ENCODE peak calls at places on chromosome 4, in nine cellular contexts. One of them, this sample, is unnamed.
A peak's percentile ranks its signal among the peaks of the same experiment; 100 is the strongest.

GRCh38 chr4:154743683-154744340 is at the start of gene LRAT:
- DNase-seq in heart left ventricle: no peak
- DNase-seq in activated CD4-positive, alpha-beta T cell treated with anti-CD3 and anti-CD28 coated beads for 36 hours: peak; percentile 67
- DNase-seq in psoas muscle: peak; percentile 41
- DNase-seq in HFFc6: no peak
- DNase-seq in amygdala: no peak
- DNase-seq in KG1: no peak
- DNase-seq in tibial artery: no peak
- DNase-seq in GM18507: no peak
- DNase-seq in this sample: no peak

GRCh38 chr4:112172180-112172579 is 26.9 kb downstream of the FAM241A start:
- DNase-seq in GM18507: peak; percentile 7
- DNase-seq in KG1: no peak
- DNase-seq in heart left ventricle: no peak
- DNase-seq in HFFc6: no peak
- DNase-seq in tibial artery: no peak
- DNase-seq in amygdala: no peak
- DNase-seq in psoas muscle: no peak
- DNase-seq in activated CD4-positive, alpha-beta T cell treated with anti-CD3 and anti-CD28 coated beads for 36 hours: no peak
- DNase-seq in this sample: no peak

GRCh38 chr4:141248029-141248428 is 27.3 kb downstream of the ZNF330 start:
- DNase-seq in KG1: no peak
- DNase-seq in amygdala: no peak
- DNase-seq in tibial artery: no peak
- DNase-seq in GM18507: no peak
- DNase-seq in HFFc6: peak; percentile 47
- DNase-seq in psoas muscle: no peak
- DNase-seq in activated CD4-positive, alpha-beta T cell treated with anti-CD3 and anti-CD28 coated beads for 36 hours: no peak
- DNase-seq in heart left ventricle: no peak
- DNase-seq in this sample: no peak

GRCh38 chr4:108224628-108225053 is 55.9 kb upstream of the LEF1 start:
- DNase-seq in tibial artery: no peak
- DNase-seq in heart left ventricle: peak; percentile 62
- DNase-seq in GM18507: no peak
- DNase-seq in activated CD4-positive, alpha-beta T cell treated with anti-CD3 and anti-CD28 coated beads for 36 hours: no peak
- DNase-seq in HFFc6: no peak
- DNase-seq in KG1: no peak
- DNase-seq in psoas muscle: no peak
- DNase-seq in amygdala: no peak
- DNase-seq in this sample: no peak

GRCh38 chr4:54941994-54942552 is 183.3 kb downstream of the KDR start:
- DNase-seq in tibial artery: no peak
- DNase-seq in KG1: peak; percentile 74
- DNase-seq in heart left ventricle: no peak
- DNase-seq in amygdala: no peak
- DNase-seq in activated CD4-positive, alpha-beta T cell treated with anti-CD3 and anti-CD28 coated beads for 36 hours: peak; percentile 58
- DNase-seq in psoas muscle: peak; percentile 16
- DNase-seq in HFFc6: no peak
- DNase-seq in GM18507: no peak
- DNase-seq in this sample: peak; percentile 24

GRCh38 chr4:1026115-1026514 is 14.7 kb downstream of the FGFRL1 start:
- DNase-seq in tibial artery: no peak
- DNase-seq in amygdala: no peak
- DNase-seq in HFFc6: no peak
- DNase-seq in GM18507: peak; percentile 70
- DNase-seq in psoas muscle: no peak
- DNase-seq in activated CD4-positive, alpha-beta T cell treated with anti-CD3 and anti-CD28 coated beads for 36 hours: peak; percentile 79
- DNase-seq in heart left ventricle: no peak
- DNase-seq in KG1: no peak
- DNase-seq in this sample: no peak

GRCh38 chr4:23268072-23268771 is 575.5 kb downstream of the GBA3 start:
- DNase-seq in psoas muscle: no peak
- DNase-seq in GM18507: no peak
- DNase-seq in HFFc6: no peak
- DNase-seq in activated CD4-positive, alpha-beta T cell treated with anti-CD3 and anti-CD28 coated beads for 36 hours: no peak
- DNase-seq in heart left ventricle: no peak
- DNase-seq in tibial artery: no peak
- DNase-seq in amygdala: no peak
- DNase-seq in KG1: no peak
- DNase-seq in this sample: no peak

GRCh38 chr4:142416711-142417275 is 429.3 kb downstream of the INPP4B start:
- DNase-seq in GM18507: no peak
- DNase-seq in HFFc6: no peak
- DNase-seq in amygdala: no peak
- DNase-seq in activated CD4-positive, alpha-beta T cell treated with anti-CD3 and anti-CD28 coated beads for 36 hours: no peak
- DNase-seq in psoas muscle: no peak
- DNase-seq in tibial artery: no peak
- DNase-seq in KG1: no peak
- DNase-seq in heart left ventricle: no peak
- DNase-seq in this sample: no peak

GRCh38 chr4:126451237-126451885 is 1136.6 kb downstream of the FAT4 start:
- DNase-seq in amygdala: no peak
- DNase-seq in tibial artery: no peak
- DNase-seq in heart left ventricle: no peak
- DNase-seq in GM18507: no peak
- DNase-seq in HFFc6: peak; percentile 55
- DNase-seq in KG1: no peak
- DNase-seq in psoas muscle: no peak
- DNase-seq in activated CD4-positive, alpha-beta T cell treated with anti-CD3 and anti-CD28 coated beads for 36 hours: no peak
- DNase-seq in this sample: no peak

GRCh38 chr4:1726146-1726934 is 5.0 kb downstream of the TACC3 start:
- DNase-seq in GM18507: no peak
- DNase-seq in amygdala: peak; percentile 70
- DNase-seq in psoas muscle: peak; percentile 90
- DNase-seq in heart left ventricle: peak; percentile 94
- DNase-seq in tibial artery: peak; percentile 91
- DNase-seq in HFFc6: peak; percentile 72
- DNase-seq in KG1: peak; percentile 54
- DNase-seq in activated CD4-positive, alpha-beta T cell treated with anti-CD3 and anti-CD28 coated beads for 36 hours: peak; percentile 93
- DNase-seq in this sample: peak; percentile 89

GRCh38 chr4:84644087-84644486 is 61.2 kb downstream of the CDS1 start:
- DNase-seq in activated CD4-positive, alpha-beta T cell treated with anti-CD3 and anti-CD28 coated beads for 36 hours: no peak
- DNase-seq in amygdala: no peak
- DNase-seq in tibial artery: no peak
- DNase-seq in HFFc6: no peak
- DNase-seq in KG1: no peak
- DNase-seq in psoas muscle: no peak
- DNase-seq in heart left ventricle: no peak
- DNase-seq in GM18507: no peak
- DNase-seq in this sample: no peak

GRCh38 chr4:168630445-168631187 is 133.8 kb downstream of the PALLD start:
- DNase-seq in KG1: no peak
- DNase-seq in HFFc6: peak; percentile 59
- DNase-seq in activated CD4-positive, alpha-beta T cell treated with anti-CD3 and anti-CD28 coated beads for 36 hours: no peak
- DNase-seq in heart left ventricle: no peak
- DNase-seq in amygdala: no peak
- DNase-seq in tibial artery: no peak
- DNase-seq in psoas muscle: no peak
- DNase-seq in GM18507: no peak
- DNase-seq in this sample: no peak

GRCh38 chr4:2806392-2807355 is 13.8 kb downstream of the SH3BP2 start:
- DNase-seq in heart left ventricle: peak; percentile 82
- DNase-seq in HFFc6: no peak
- DNase-seq in KG1: no peak
- DNase-seq in tibial artery: peak; percentile 74
- DNase-seq in activated CD4-positive, alpha-beta T cell treated with anti-CD3 and anti-CD28 coated beads for 36 hours: no peak
- DNase-seq in psoas muscle: peak; percentile 52
- DNase-seq in GM18507: no peak
- DNase-seq in amygdala: no peak
- DNase-seq in this sample: no peak